ENCODE peak calls at places on chromosome 14, in ten cellular contexts. T is GF-D8; K is CD4-positive, CD25-positive, alpha-beta regulatory T cell; G is caudate nucleus; C is stromal cell of bone marrow; N is hypothalamus; E is upper lobe of left lung; R is HS-27A; Z is activated CD4-positive, alpha-beta T cell treated with anti-CD3 and anti-CD28 coated beads, Interleukin-2, amount 10 ng/mL, durations not matched to agents 7 days and 5 days; P is kidney. V is an unnamed sample.

GRCh38 chr14:28763914-28764848 is 2.4 kb upstream of the FOXG1 start:
- DNase-seq in T (no peak), N (no peak), C (no peak), Z (no peak), R (no peak), E (no peak), K (no peak), P (no peak), G (peak), V (no peak)

GRCh38 chr14:61566537-61567225 is 128.6 kb upstream of the HIF1A start:
- DNase-seq in K (no peak), G (no peak), C (no peak), N (no peak), E (no peak), T (no peak), Z (no peak), P (no peak), R (no peak), V (no peak)

GRCh38 chr14:95482967-95483842 is 33.2 kb downstream of the SYNE3 start:
- DNase-seq in K (no peak), E (peak), N (no peak), T (no peak), R (peak), Z (no peak), C (peak), G (no peak), P (peak), V (no peak)

GRCh38 chr14:23153891-23154796 is 29.3 kb downstream of the SLC7A8 start:
- DNase-seq in Z (no peak), T (peak), K (no peak), N (no peak), C (peak), P (peak), R (no peak), G (no peak), E (peak), V (peak)

GRCh38 chr14:57933363-57933762 is 67.5 kb upstream of the SLC35F4 start:
- DNase-seq in P (no peak), C (no peak), T (no peak), E (no peak), R (no peak), K (no peak), Z (no peak), N (no peak), G (no peak), V (no peak)

GRCh38 chr14:90620540-90621204 is 195.6 kb downstream of the TTC7B start:
- DNase-seq in R (no peak), Z (no peak), C (no peak), E (peak), T (no peak), K (no peak), P (no peak), N (no peak), G (no peak), V (no peak)

GRCh38 chr14:103068351-103069073 is 11.2 kb upstream of the CDC42BPB start:
- DNase-seq in R (no peak), N (no peak), K (no peak), P (peak), Z (no peak), T (no peak), G (no peak), C (no peak), E (no peak), V (no peak)

GRCh38 chr14:65255029-65255545 is 152.8 kb upstream of the MAX start:
- DNase-seq in C (peak), T (no peak), R (no peak), K (no peak), G (no peak), P (no peak), N (no peak), E (no peak), Z (no peak), V (no peak)

GRCh38 chr14:98906123-98906995 is 365.6 kb downstream of the BCL11B start:
- DNase-seq in P (no peak), Z (no peak), G (no peak), E (no peak), T (no peak), N (no peak), K (no peak), C (no peak), R (no peak), V (no peak)

GRCh38 chr14:45658917-45659299 is 405.9 kb upstream of the MIS18BP1 start:
- DNase-seq in N (no peak), T (no peak), Z (no peak), E (no peak), P (no peak), C (no peak), K (no peak), R (no peak), G (no peak), V (no peak)

GRCh38 chr14:34063470-34064164 is 112.7 kb upstream of the EGLN3 start:
- DNase-seq in G (no peak), Z (no peak), K (no peak), N (no peak), E (no peak), T (no peak), C (no peak), P (no peak), R (no peak), V (no peak)

GRCh38 chr14:56751471-56751870 is 58.8 kb downstream of the OTX2 start:
- DNase-seq in R (no peak), P (no peak), N (no peak), K (no peak), G (no peak), C (no peak), T (no peak), Z (no peak), E (no peak), V (no peak)

GRCh38 chr14:23120405-23121251 is 1.6 kb upstream of the CEBPE start:
- DNase-seq in T (peak), C (peak), P (peak), G (peak), K (peak), Z (peak), R (peak), E (peak), N (peak), V (peak)

GRCh38 chr14:94998702-94999101 is 158.6 kb downstream of the DICER1 start:
- DNase-seq in T (no peak), C (no peak), P (no peak), K (no peak), R (no peak), Z (no peak), N (no peak), E (peak), G (no peak), V (no peak)

GRCh38 chr14:33964599-33965317 is 13.9 kb upstream of the EGLN3 start:
- DNase-seq in T (no peak), G (no peak), N (no peak), K (no peak), P (no peak), E (no peak), Z (no peak), C (no peak), R (no peak), V (no peak)

GRCh38 chr14:33035795-33036194 is 97.1 kb downstream of the NPAS3 start:
- DNase-seq in E (no peak), R (no peak), K (no peak), Z (no peak), G (no peak), C (no peak), P (no peak), N (no peak), T (no peak), V (no peak)

GRCh38 chr14:57323703-57324102 is 54.9 kb downstream of the AP5M1 start:
- DNase-seq in R (no peak), E (no peak), P (no peak), C (no peak), N (no peak), T (no peak), G (no peak), K (no peak), Z (no peak), V (no peak)

GRCh38 chr14:79074501-79074900 is 904.3 kb downstream of the NRXN3 start:
- DNase-seq in P (no peak), K (no peak), N (no peak), G (no peak), E (no peak), Z (no peak), C (no peak), T (no peak), R (no peak), V (no peak)

GRCh38 chr14:76298896-76299295 is 77.0 kb upstream of the ESRRB start:
- DNase-seq in E (no peak), K (no peak), T (no peak), Z (no peak), G (no peak), R (no peak), C (no peak), N (no peak), P (no peak), V (no peak)

GRCh38 chr14:87864356-87865230 is 128.4 kb downstream of the GALC start:
- DNase-seq in C (no peak), T (no peak), Z (no peak), P (no peak), E (no peak), G (no peak), R (no peak), N (no peak), K (no peak), V (no peak)

GRCh38 chr14:50859296-50859624 is 12.6 kb upstream of the ABHD12B start:
- DNase-seq in Z (no peak), G (no peak), T (no peak), N (no peak), E (no peak), R (no peak), P (no peak), K (no peak), C (no peak), V (no peak)

GRCh38 chr14:100783630-100784321 is 42.1 kb upstream of the MEG3 start:
- DNase-seq in R (no peak), E (no peak), G (no peak), T (no peak), N (no peak), P (peak), Z (no peak), K (no peak), C (no peak), V (peak)

GRCh38 chr14:77204457-77204796 is 22.8 kb downstream of the TMEM63C start:
- DNase-seq in P (no peak), G (peak), T (no peak), K (no peak), C (no peak), R (no peak), N (no peak), Z (no peak), E (no peak), V (no peak)

GRCh38 chr14:60838601-60839000 is 104.0 kb downstream of the MNAT1 start:
- DNase-seq in K (no peak), E (peak), N (no peak), Z (no peak), R (no peak), G (no peak), T (no peak), C (no peak), P (peak), V (no peak)

GRCh38 chr14:38256358-38256840 is 506 bp upstream of the CLEC14A start:
- DNase-seq in T (no peak), R (no peak), E (no peak), Z (no peak), N (no peak), C (no peak), G (no peak), P (no peak), K (peak), V (no peak)

GRCh38 chr14:93797071-93797470 is 8.8 kb upstream of the PRIMA1 start:
- DNase-seq in R (no peak), K (no peak), C (no peak), E (no peak), N (no peak), Z (no peak), T (no peak), P (no peak), G (no peak), V (no peak)

GRCh38 chr14:104388631-104389325 is 190.8 kb upstream of the C14orf180 start:
- DNase-seq in P (peak), K (no peak), C (no peak), T (no peak), E (peak), N (no peak), G (no peak), Z (no peak), R (no peak), V (peak)

GRCh38 chr14:28294834-28295440 is 471.6 kb upstream of the FOXG1 start:
- DNase-seq in C (no peak), R (no peak), T (peak), K (no peak), G (no peak), N (no peak), Z (no peak), E (no peak), P (no peak), V (no peak)

GRCh38 chr14:34461334-34462131 is 507 bp downstream of the SPTSSA start:
- DNase-seq in E (no peak), G (peak), Z (peak), P (peak), C (no peak), N (peak), K (peak), T (peak), R (peak), V (peak)

GRCh38 chr14:105866841-105867321 is 340.5 kb downstream of the TMEM121 start:
- DNase-seq in E (peak), P (no peak), T (no peak), K (no peak), C (no peak), Z (peak), N (no peak), G (no peak), R (no peak), V (no peak)

GRCh38 chr14:54574528-54574927 is 7.6 kb downstream of the SAMD4A start:
- DNase-seq in C (no peak), E (no peak), G (no peak), K (no peak), R (no peak), T (no peak), N (no peak), Z (no peak), P (no peak), V (no peak)

GRCh38 chr14:57732886-57733285 is 133.0 kb downstream of the SLC35F4 start:
- DNase-seq in T (no peak), N (no peak), K (no peak), P (no peak), G (no peak), R (peak), C (peak), Z (no peak), E (no peak), V (no peak)

GRCh38 chr14:101075025-101075800 is 171.7 kb upstream of the RTL1 start:
- DNase-seq in C (no peak), N (no peak), P (no peak), R (no peak), Z (no peak), G (no peak), E (no peak), T (no peak), K (no peak), V (peak)

GRCh38 chr14:63342381-63342780 is 23.6 kb upstream of the GPHB5 start:
- DNase-seq in N (no peak), K (no peak), Z (no peak), R (no peak), G (no peak), T (no peak), P (no peak), C (peak), E (no peak), V (no peak)